ENCODE peak calls at places on chromosomes 4 and X, in six cellular contexts. E is progenitor cell of endocrine pancreas, F is IMR-90, X is HFF-Myc, V is H9, M is fibroblast of lung. G is an unnamed sample.
A peak's percentile ranks its signal among the peaks of the same experiment; 100 is the strongest.

GRCh38 chr4:74395633-74396032 is 30.7 kb downstream of the EREG start:
- DNase-seq in E (no peak), F (peak; percentile 64), X (no peak), V (no peak), M (peak; percentile 82), G (no peak)

GRCh38 chr4:80367737-80368136 is 32.2 kb downstream of the CFAP299 start:
- DNase-seq in E (no peak), F (peak; percentile 65), X (peak; percentile 2), V (no peak), M (no peak), G (no peak)

GRCh38 chr4:155546451-155546850 is 120.2 kb upstream of the GUCY1A1 start:
- DNase-seq in E (no peak), F (peak; percentile 43), X (no peak), V (no peak), M (no peak), G (no peak)

GRCh38 chrX:18210470-18210869 is 10.2 kb downstream of the BEND2 start:
- DNase-seq in E (no peak), F (peak; percentile 4), X (no peak), V (no peak), M (peak; percentile 53), G (no peak)

GRCh38 chr4:104395219-104395618 is 99.5 kb downstream of the CXXC4 start:
- DNase-seq in E (no peak), F (no peak), X (no peak), V (no peak), M (peak; percentile 17), G (no peak)

GRCh38 chr4:47550899-47551548 is 65.9 kb downstream of the ATP10D start:
- DNase-seq in E (no peak), F (peak; percentile 49), X (no peak), V (no peak), M (peak; percentile 42), G (no peak)

GRCh38 chr4:154528866-154529265 is 21.3 kb downstream of the PLRG1 start:
- DNase-seq in E (no peak), F (no peak), X (no peak), V (no peak), M (no peak), G (no peak)

GRCh38 chr4:24032371-24032989 is 142.6 kb upstream of the PPARGC1A start:
- DNase-seq in E (no peak), F (peak; percentile 8), X (no peak), V (no peak), M (peak; percentile 33), G (no peak)

GRCh38 chr4:87120411-87121162 is 99.8 kb downstream of the KLHL8 start:
- DNase-seq in E (no peak), F (peak; percentile 87), X (no peak), V (no peak), M (peak; percentile 82), G (no peak)
- TF ChIP-seq CTCF in E (no peak), F (no peak), X (no peak), V (no peak), M (peak; percentile 19), G (no peak)

GRCh38 chr4:948936-949300 is 16.7 kb downstream of the TMEM175 start:
- DNase-seq in E (no peak), F (no peak), X (no peak), V (no peak), M (no peak), G (peak; percentile 82)

GRCh38 chr4:946517-947471 is 14.5 kb downstream of the TMEM175 start:
- DNase-seq in E (no peak), F (no peak), X (no peak), V (no peak), M (no peak), G (peak; percentile 86)

GRCh38 chr4:947491-947971 is 15.3 kb downstream of the TMEM175 start:
- DNase-seq in E (no peak), F (no peak), X (no peak), V (no peak), M (no peak), G (no peak)

GRCh38 chr4:949656-950055 is 17.4 kb downstream of the TMEM175 start:
- DNase-seq in E (no peak), F (no peak), X (no peak), V (no peak), M (no peak), G (peak; percentile 41)

GRCh38 chr4:948101-948935 is 16.1 kb downstream of the TMEM175 start:
- DNase-seq in E (peak; percentile 9), F (no peak), X (no peak), V (no peak), M (no peak), G (peak; percentile 86)
- TF ChIP-seq CTCF in E (no peak), F (no peak), X (no peak), V (no peak), M (no peak), G (no peak)

GRCh38 chrX:115898382-115899001 is 272.1 kb upstream of the AGTR2 start:
- DNase-seq in E (no peak), F (peak; percentile 29), X (no peak), V (peak; percentile 65), M (no peak), G (no peak)
- TF ChIP-seq CTCF in E (peak; percentile 16), F (peak; percentile 20), X (no peak), V (peak; percentile 42), M (no peak), G (no peak)

DNA sequence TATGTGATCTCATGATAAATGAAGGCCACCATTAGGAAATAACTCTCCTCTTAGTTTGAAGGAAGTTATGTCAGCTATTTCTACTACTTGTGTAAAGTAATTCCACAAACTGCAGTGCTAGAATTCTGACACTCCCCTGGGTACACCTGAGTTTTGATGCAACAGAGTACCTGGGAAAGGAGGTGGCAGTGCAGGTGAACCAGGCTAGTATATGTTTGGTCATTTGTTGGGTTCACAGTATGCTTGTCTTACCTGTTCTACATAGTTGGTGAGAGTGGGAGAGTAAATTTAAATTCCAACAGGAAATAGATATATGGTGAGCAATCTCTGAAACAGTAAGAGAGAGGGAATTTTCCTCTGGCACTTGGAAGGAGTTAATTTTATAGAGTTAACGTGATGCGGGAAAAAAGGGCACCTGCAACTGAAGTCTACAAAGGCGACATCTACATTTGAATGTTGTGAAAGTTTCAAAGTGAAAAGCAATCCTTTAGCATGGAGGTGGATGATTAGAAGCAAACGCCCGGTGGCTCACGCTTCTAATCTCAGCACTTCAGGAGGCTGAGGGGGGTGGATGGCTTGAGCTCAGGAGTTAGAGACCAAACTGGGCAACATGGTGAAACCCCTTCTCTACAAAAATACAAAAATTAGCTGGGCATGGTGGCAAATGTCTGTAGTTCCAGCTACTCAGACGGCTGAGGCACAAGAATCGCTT is 8.3 kb upstream of the SLC10A6 start:
- DNase-seq in E (no peak), F (no peak), X (no peak), V (peak; percentile 62), M (no peak), G (no peak)
- TF ChIP-seq CTCF in E (no peak), F (no peak), X (no peak), V (no peak), M (no peak), G (no peak)

GRCh38 chrX:19532709-19533108 is 17.4 kb upstream of the MAP3K15 start:
- DNase-seq in E (no peak), F (no peak), X (no peak), V (no peak), M (no peak), G (no peak)

GRCh38 chrX:19539665-19540064 is 24.4 kb upstream of the MAP3K15 start:
- DNase-seq in E (no peak), F (no peak), X (no peak), V (no peak), M (no peak), G (no peak)

GRCh38 chrX:19541196-19541595 is 25.9 kb upstream of the MAP3K15 start:
- DNase-seq in E (no peak), F (no peak), X (no peak), V (no peak), M (no peak), G (no peak)

GRCh38 chrX:19540076-19540475 is 24.8 kb upstream of the MAP3K15 start:
- DNase-seq in E (no peak), F (no peak), X (no peak), V (no peak), M (no peak), G (no peak)

GRCh38 chrX:19535481-19535880 is 20.2 kb upstream of the MAP3K15 start:
- DNase-seq in E (no peak), F (peak; percentile 24), X (no peak), V (no peak), M (peak; percentile 65), G (no peak)
- TF ChIP-seq CTCF in E (peak; percentile 53), F (peak; percentile 45), X (peak; percentile 20), V (peak; percentile 55), M (peak; percentile 49), G (peak; percentile 72)

DNA sequence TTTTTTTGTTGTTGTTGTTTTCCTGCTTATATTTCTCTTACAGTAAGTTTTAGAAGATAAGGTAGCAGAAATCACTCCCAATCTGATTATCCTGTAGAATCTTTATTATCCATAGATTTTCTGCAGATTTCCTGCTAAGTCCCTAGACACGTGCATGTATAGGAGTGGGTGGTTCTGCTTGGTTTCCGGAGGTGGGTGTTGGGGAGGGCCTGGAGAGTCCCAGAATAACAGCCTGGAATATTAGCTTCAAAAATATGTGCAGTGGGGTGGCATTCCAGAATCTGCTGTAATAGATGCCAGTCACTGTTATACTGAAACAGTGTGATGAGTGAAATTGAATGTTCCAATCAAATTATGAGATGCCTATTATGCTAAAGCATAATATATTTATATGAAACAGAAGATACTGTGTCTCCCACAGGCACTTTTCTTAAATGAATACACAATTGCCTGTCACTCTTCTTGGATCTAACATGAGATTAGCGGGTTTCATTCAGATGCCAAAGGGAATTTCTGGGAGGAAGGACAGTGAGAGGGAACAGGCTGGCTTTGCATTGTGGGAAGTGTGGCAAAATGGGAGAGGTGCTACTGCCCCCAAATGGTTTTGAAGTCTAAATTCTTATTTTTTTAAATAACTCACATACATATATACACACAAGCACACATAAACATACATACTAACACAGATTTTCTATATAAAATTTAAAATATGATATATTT is 37.6 kb downstream of the C4orf50 start:
- DNase-seq in E (no peak), F (no peak), X (no peak), V (peak; percentile 11), M (peak; percentile 2), G (no peak)
- TF ChIP-seq CTCF in E (no peak), F (no peak), X (no peak), V (peak; percentile 31), M (no peak), G (no peak)

DNA sequence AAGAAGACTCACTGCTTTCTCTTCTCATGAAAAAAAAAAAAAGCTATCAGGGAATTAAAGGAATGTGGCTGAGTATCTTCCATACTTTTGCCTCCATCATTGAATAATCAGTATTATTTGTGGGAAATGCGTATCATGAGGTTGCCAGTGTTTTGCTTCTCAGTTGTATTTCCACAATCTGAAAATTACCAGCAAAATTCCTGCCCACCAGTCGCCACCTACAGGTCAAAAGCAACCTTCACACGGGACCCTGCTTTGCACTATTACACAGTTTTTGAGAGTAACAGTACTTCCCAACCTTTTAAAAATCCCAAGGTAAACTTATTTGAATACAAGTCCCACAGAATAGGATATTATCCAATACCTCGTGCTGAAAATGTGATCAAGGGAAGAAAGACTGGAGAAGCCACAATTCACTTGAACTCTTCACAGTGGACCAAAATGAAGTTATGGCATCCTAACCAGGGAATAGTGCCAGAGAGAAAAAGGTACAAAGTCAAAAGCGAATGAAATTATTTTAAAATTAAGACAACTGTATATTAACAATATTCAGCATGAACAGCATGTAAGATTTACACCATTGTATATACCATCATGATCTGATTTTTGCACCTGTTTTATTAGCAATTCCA is 30.4 kb downstream of the PGRMC1 start:
- DNase-seq in E (no peak), F (peak; percentile 12), X (no peak), V (no peak), M (peak; percentile 33), G (no peak)
- TF ChIP-seq CTCF in E (peak; percentile 65), F (peak; percentile 61), X (peak; percentile 69), V (peak; percentile 69), M (peak; percentile 77), G (peak; percentile 79)

GRCh38 chrX:119729408-119730201 is 28.8 kb upstream of the SOWAHD start:
- DNase-seq in E (peak; percentile 17), F (peak; percentile 64), X (no peak), V (peak; percentile 60), M (peak; percentile 76), G (no peak)
- TF ChIP-seq CTCF in E (peak; percentile 59), F (peak; percentile 65), X (peak; percentile 58), V (peak; percentile 69), M (peak; percentile 58), G (peak; percentile 82)

G was measured in chondrocyte.